ENCODE peak calls at places on chromosomes 4 and X, in eight cellular contexts. U is COR-L47, V is T-helper 1 cell, I is hippocampal formation, Q is amygdala, E is M059J, D is H9, M is Panc1. Y is an unnamed sample.

GRCh38 chrX:153818571-153819397 is 11.6 kb downstream of the PDZD4 start:
- DNase-seq in M (no peak), I (no peak), V (peak), E (peak), D (no peak), Q (no peak), U (peak), Y (no peak)

GRCh38 chrX:22118161-22118830 is 86.2 kb downstream of the PHEX start:
- DNase-seq in E (peak), I (no peak), V (no peak), U (no peak), D (no peak), Q (no peak), M (no peak), Y (no peak)

GRCh38 chr4:110085131-110085530 is 113.3 kb downstream of the ELOVL6 start:
- DNase-seq in M (no peak), Q (no peak), D (no peak), U (peak), E (peak), I (no peak), V (peak), Y (no peak)

GRCh38 chrX:153727108-153727931 is 2.7 kb downstream of the ABCD1 start:
- DNase-seq in M (no peak), V (no peak), E (peak), D (no peak), I (peak), U (peak), Q (peak), Y (no peak)

GRCh38 chr4:15238720-15239119 is 189.1 kb upstream of the C1QTNF7 start:
- DNase-seq in V (no peak), M (no peak), I (no peak), Q (no peak), E (peak), D (peak), U (no peak), Y (peak)

GRCh38 chrX:40474205-40474626 is 106.6 kb upstream of the ATP6AP2 start:
- DNase-seq in E (peak), M (no peak), D (peak), U (peak), V (no peak), Q (no peak), I (no peak), Y (peak)

GRCh38 chr4:21864686-21865085 is 83.9 kb downstream of the KCNIP4 start:
- DNase-seq in M (no peak), U (no peak), D (no peak), E (no peak), V (no peak), Q (no peak), I (no peak), Y (no peak)

GRCh38 chrX:68743754-68744153 is 85.1 kb upstream of the EFNB1 start:
- DNase-seq in I (no peak), M (no peak), Q (no peak), E (no peak), U (no peak), V (no peak), D (no peak), Y (no peak)

GRCh38 chr4:4647041-4647440 is 105.2 kb upstream of the STX18 start:
- DNase-seq in Q (no peak), I (no peak), M (no peak), V (no peak), U (no peak), E (peak), D (no peak), Y (no peak)

GRCh38 chr4:25567253-25567652 is 88.4 kb upstream of the SLC34A2 start:
- DNase-seq in E (no peak), U (no peak), Q (no peak), I (no peak), M (no peak), D (no peak), V (no peak), Y (no peak)

GRCh38 chr4:73010789-73011628 is 58.5 kb downstream of the COX18 start:
- DNase-seq in M (no peak), Q (no peak), D (no peak), I (no peak), U (no peak), V (no peak), E (no peak), Y (no peak)

GRCh38 chrX:136627381-136627780 is 20.6 kb upstream of the CD40LG start:
- DNase-seq in V (no peak), Q (no peak), U (no peak), D (no peak), E (no peak), I (no peak), M (no peak), Y (no peak)

GRCh38 chr4:113368056-113368455 is 318.6 kb downstream of the ANK2 start:
- DNase-seq in E (peak), M (no peak), Q (no peak), I (no peak), V (no peak), D (no peak), U (no peak), Y (no peak)

GRCh38 chr4:7904108-7904516 is 35.5 kb downstream of the AFAP1 start:
- DNase-seq in D (no peak), M (no peak), E (no peak), I (no peak), Q (no peak), V (no peak), U (no peak), Y (no peak)

GRCh38 chr4:146458594-146458993 is 63.1 kb downstream of the SLC10A7 start:
- DNase-seq in D (no peak), U (no peak), I (no peak), Q (no peak), M (no peak), V (no peak), E (no peak), Y (no peak)

GRCh38 chr4:117068120-117068519 is 17.3 kb downstream of the TRAM1L1 start:
- DNase-seq in Q (no peak), I (no peak), D (no peak), E (no peak), V (no peak), U (no peak), M (no peak), Y (no peak)

GRCh38 chr4:52036875-52037274 is 1.2 kb downstream of the SGCB start:
- DNase-seq in M (no peak), D (no peak), U (no peak), Q (no peak), I (no peak), E (no peak), V (no peak), Y (no peak)

GRCh38 chrX:12058087-12058486 is 80.2 kb upstream of the FRMPD4 start:
- DNase-seq in I (no peak), V (no peak), E (no peak), D (no peak), Q (no peak), M (no peak), U (no peak), Y (no peak)

GRCh38 chr4:80184791-80185756 is 12.2 kb upstream of the PRDM8 start:
- DNase-seq in E (peak), Q (no peak), D (peak), V (no peak), M (no peak), U (no peak), I (no peak), Y (no peak)

GRCh38 chrX:14630724-14631123 is 101.4 kb downstream of the GLRA2 start:
- DNase-seq in D (no peak), M (no peak), Q (no peak), V (no peak), E (no peak), U (no peak), I (no peak), Y (no peak)

GRCh38 chr4:91936301-91936700 is 367.5 kb upstream of the GRID2 start:
- DNase-seq in M (no peak), V (no peak), D (no peak), E (peak), I (no peak), U (peak), Q (no peak), Y (no peak)

GRCh38 chr4:61583696-61584095 is 383.6 kb downstream of the ADGRL3 start:
- DNase-seq in Q (no peak), E (peak), V (no peak), D (no peak), I (no peak), M (no peak), U (no peak), Y (no peak)

GRCh38 chr4:179750374-179750773 is 2308.1 kb upstream of the AGA start:
- DNase-seq in V (no peak), I (no peak), D (no peak), M (no peak), E (no peak), U (no peak), Q (no peak), Y (no peak)

GRCh38 chr4:118867311-118868067 is 21.2 kb upstream of the SYNPO2 start:
- DNase-seq in I (no peak), E (no peak), D (no peak), M (no peak), U (no peak), Q (no peak), V (no peak), Y (no peak)

GRCh38 chrX:130482871-130483270 is 81.1 kb downstream of the RBMX2 start:
- DNase-seq in I (no peak), M (no peak), E (no peak), V (no peak), Q (no peak), D (no peak), U (no peak), Y (no peak)

GRCh38 chr4:3291411-3291968 is 1.3 kb upstream of the RGS12 start:
- DNase-seq in U (no peak), I (no peak), V (no peak), M (no peak), Q (no peak), D (peak), E (no peak), Y (no peak)

GRCh38 chr4:67291639-67292038 is 253.7 kb downstream of the CENPC start:
- DNase-seq in M (no peak), D (no peak), U (no peak), V (no peak), Q (no peak), I (no peak), E (peak), Y (no peak)

GRCh38 chrX:67893931-67894330 is 350.1 kb downstream of the AR start:
- DNase-seq in I (no peak), D (no peak), U (no peak), Q (no peak), E (peak), V (no peak), M (no peak), Y (no peak)

GRCh38 chr4:111937368-111937767 is 207.9 kb upstream of the FAM241A start:
- DNase-seq in E (peak), D (no peak), V (no peak), I (no peak), U (peak), Q (no peak), M (no peak), Y (no peak)

GRCh38 chr4:125392683-125393082 is 77.9 kb downstream of the FAT4 start:
- DNase-seq in V (no peak), D (no peak), U (no peak), I (no peak), Q (no peak), M (no peak), E (no peak), Y (no peak)

GRCh38 chr4:188021548-188022249 is 26.1 kb downstream of the ZFP42 start:
- DNase-seq in Q (no peak), V (no peak), U (no peak), M (no peak), D (no peak), E (no peak), I (no peak), Y (no peak)

GRCh38 chr4:85994576-85994975 is 365.3 kb downstream of the MAPK10 start:
- DNase-seq in U (no peak), M (no peak), Q (no peak), V (no peak), E (peak), I (no peak), D (no peak), Y (no peak)

GRCh38 chr4:102868153-102868781 is 525 bp upstream of the CISD2 start:
- DNase-seq in M (no peak), D (no peak), V (no peak), U (no peak), E (no peak), Q (no peak), I (no peak), Y (no peak)

GRCh38 chrX:101232316-101232715 is 12.7 kb downstream of the DRP2 start:
- DNase-seq in Q (no peak), E (no peak), I (no peak), V (no peak), U (no peak), D (no peak), M (no peak), Y (no peak)

GRCh38 chr4:133594246-133595207 is 445.4 kb downstream of the PCDH10 start:
- DNase-seq in D (no peak), E (peak), U (no peak), M (no peak), V (no peak), I (no peak), Q (no peak), Y (no peak)

GRCh38 chr4:155005395-155006087 is 202.9 kb upstream of the NPY2R start:
- DNase-seq in E (peak), I (no peak), D (no peak), U (no peak), Q (no peak), V (no peak), M (no peak), Y (no peak)

GRCh38 chrX:108270739-108271396 is 167.4 kb downstream of the COL4A6 start:
- DNase-seq in I (no peak), U (no peak), Q (no peak), E (peak), D (no peak), V (no peak), M (no peak), Y (no peak)

GRCh38 chrX:77014655-77015377 is 432.4 kb upstream of the FGF16 start:
- DNase-seq in V (no peak), Q (peak), D (peak), E (no peak), M (no peak), I (peak), U (peak), Y (peak)

GRCh38 chr4:169122405-169122804 is 112.3 kb upstream of the CBR4 start:
- DNase-seq in Q (no peak), U (no peak), I (no peak), M (no peak), D (no peak), E (no peak), V (no peak), Y (no peak)

GRCh38 chr4:139828966-139829662 is 163.5 kb downstream of the MGST2 start:
- DNase-seq in I (no peak), Q (no peak), E (no peak), U (no peak), D (no peak), V (no peak), M (no peak), Y (no peak)

Y was measured in NT2/D1.